ENCODE peak calls at places on chromosomes 6 and 20, in seven cellular contexts. L is HCT116, F is K562, I is SK-N-SH, K is H1, D is HepG2, A is GM12878. H is an unnamed sample.

GRCh38 chr6:90005048-90005827 is 111.0 kb downstream of the GJA10 start:
- DNase-seq in K (no peak), I (no peak), F (no peak), D (no peak), L (no peak), A (no peak), H (no peak)

GRCh38 chr6:116596815-116597214 is 19.5 kb upstream of the RSPH4A start:
- DNase-seq in I (no peak), K (no peak), A (no peak), D (peak), F (peak), L (no peak), H (no peak)

GRCh38 chr6:96963809-96964208 is 39.3 kb downstream of the KLHL32 start:
- DNase-seq in I (no peak), D (no peak), F (no peak), K (no peak), L (no peak), A (no peak), H (no peak)

GRCh38 chr6:13593720-13594119 is 19.3 kb downstream of the SIRT5 start:
- DNase-seq in L (no peak), I (no peak), D (no peak), F (no peak), A (no peak), K (no peak), H (no peak)

GRCh38 chr6:27777126-27777525 is 135.1 kb downstream of the OR2B2 start:
- DNase-seq in K (no peak), F (no peak), I (no peak), L (no peak), A (no peak), D (no peak), H (no peak)

GRCh38 chr20:49353348-49353747 is 75.5 kb upstream of the ZNFX1 start:
- DNase-seq in A (no peak), L (no peak), D (no peak), I (no peak), K (no peak), F (no peak), H (no peak)

GRCh38 chr20:60022849-60023248 is 64.6 kb downstream of the CDH26 start:
- DNase-seq in D (no peak), I (no peak), A (no peak), F (no peak), L (no peak), K (no peak), H (no peak)

GRCh38 chr6:31780507-31781243 is 3.5 kb upstream of the VWA7 start:
- DNase-seq in D (no peak), A (no peak), K (no peak), F (no peak), L (no peak), I (peak), H (no peak)

GRCh38 chr6:108168501-108168979 is 2.7 kb downstream of the NR2E1 start:
- DNase-seq in K (no peak), A (no peak), D (peak), I (peak), F (no peak), L (no peak), H (no peak)

GRCh38 chr6:122730775-122731386 is 48.6 kb upstream of the FABP7 start:
- DNase-seq in D (peak), F (no peak), L (no peak), I (peak), K (no peak), A (no peak), H (peak)

GRCh38 chr6:73085362-73085975 is 139.8 kb downstream of the KHDC1L start:
- DNase-seq in F (no peak), A (peak), L (no peak), I (no peak), K (no peak), D (no peak), H (no peak)

GRCh38 chr6:21984551-21984950 is 312.3 kb downstream of the PRL start:
- DNase-seq in K (no peak), L (no peak), F (no peak), D (no peak), A (no peak), I (peak), H (no peak)

GRCh38 chr6:120354452-120355098 is 979.7 kb downstream of the TBC1D32 start:
- DNase-seq in D (no peak), I (no peak), L (no peak), F (no peak), A (peak), K (no peak), H (no peak)

GRCh38 chr6:8530775-8531435 is 95.6 kb upstream of the SLC35B3 start:
- DNase-seq in D (no peak), I (peak), A (no peak), F (no peak), L (no peak), K (no peak), H (no peak)

GRCh38 chr6:133863228-133863627 is 25.7 kb upstream of the TCF21 start:
- DNase-seq in A (no peak), L (no peak), I (no peak), F (no peak), K (no peak), D (no peak), H (no peak)

GRCh38 chr6:39224058-39224457 is 5.2 kb downstream of the KCNK5 start:
- DNase-seq in L (no peak), A (no peak), I (no peak), F (no peak), K (no peak), D (no peak), H (no peak)

GRCh38 chr20:49377326-49377725 is 99.5 kb upstream of the ZNFX1 start:
- DNase-seq in K (no peak), F (no peak), D (no peak), A (no peak), I (peak), L (no peak), H (no peak)

GRCh38 chr6:155085582-155086253 is 90.6 kb downstream of the TIAM2 start:
- DNase-seq in K (no peak), L (peak), D (peak), A (no peak), F (peak), I (no peak), H (no peak)

GRCh38 chr6:42783177-42783875 is 1.5 kb downstream of the BICRAL start:
- DNase-seq in I (peak), F (peak), A (no peak), L (no peak), D (peak), K (no peak), H (peak)

GRCh38 chr6:42782689-42783176 is 881 bp downstream of the BICRAL start:
- DNase-seq in L (peak), A (no peak), K (no peak), D (peak), I (peak), F (peak), H (peak)

GRCh38 chr6:42781811-42782688 is at the start of gene BICRAL:
- DNase-seq in D (peak), L (peak), I (peak), F (peak), A (no peak), K (no peak), H (peak)

GRCh38 chr6:42779521-42779920 is 2.3 kb upstream of the BICRAL start:
- DNase-seq in L (no peak), I (no peak), F (no peak), K (no peak), A (no peak), D (no peak), H (no peak)

GRCh38 chr6:42781546-42781810 is 374 bp upstream of the BICRAL start:
- DNase-seq in I (peak), A (no peak), D (no peak), F (peak), K (no peak), L (no peak), H (no peak)
- TF ChIP-seq JUND in I (no peak), A (no peak), D (no peak), F (no peak), K (no peak), L (no peak), H (no peak)

GRCh38 chr6:30511147-30511546 is 21.8 kb downstream of the HLA-E start:
- DNase-seq in D (no peak), L (no peak), A (no peak), I (no peak), F (no peak), K (no peak), H (no peak)

GRCh38 chr6:30510419-30510818 is 21.1 kb downstream of the HLA-E start:
- DNase-seq in A (no peak), F (no peak), K (no peak), L (no peak), I (no peak), D (no peak), H (no peak)

GRCh38 chr6:30507849-30508843 is 18.8 kb downstream of the HLA-E start:
- DNase-seq in L (no peak), D (no peak), F (peak), K (no peak), A (no peak), I (no peak), H (no peak)

GRCh38 chr6:30513451-30513850 is 24.1 kb downstream of the HLA-E start:
- DNase-seq in F (no peak), D (no peak), K (no peak), A (no peak), L (no peak), I (no peak), H (no peak)

GRCh38 chr6:30508890-30509736 is 19.8 kb downstream of the HLA-E start:
- DNase-seq in I (no peak), L (no peak), K (no peak), D (no peak), A (peak), F (peak), H (no peak)
- TF ChIP-seq JUND in I (no peak), L (no peak), K (no peak), D (no peak), A (no peak), F (no peak), H (no peak)

DNA sequence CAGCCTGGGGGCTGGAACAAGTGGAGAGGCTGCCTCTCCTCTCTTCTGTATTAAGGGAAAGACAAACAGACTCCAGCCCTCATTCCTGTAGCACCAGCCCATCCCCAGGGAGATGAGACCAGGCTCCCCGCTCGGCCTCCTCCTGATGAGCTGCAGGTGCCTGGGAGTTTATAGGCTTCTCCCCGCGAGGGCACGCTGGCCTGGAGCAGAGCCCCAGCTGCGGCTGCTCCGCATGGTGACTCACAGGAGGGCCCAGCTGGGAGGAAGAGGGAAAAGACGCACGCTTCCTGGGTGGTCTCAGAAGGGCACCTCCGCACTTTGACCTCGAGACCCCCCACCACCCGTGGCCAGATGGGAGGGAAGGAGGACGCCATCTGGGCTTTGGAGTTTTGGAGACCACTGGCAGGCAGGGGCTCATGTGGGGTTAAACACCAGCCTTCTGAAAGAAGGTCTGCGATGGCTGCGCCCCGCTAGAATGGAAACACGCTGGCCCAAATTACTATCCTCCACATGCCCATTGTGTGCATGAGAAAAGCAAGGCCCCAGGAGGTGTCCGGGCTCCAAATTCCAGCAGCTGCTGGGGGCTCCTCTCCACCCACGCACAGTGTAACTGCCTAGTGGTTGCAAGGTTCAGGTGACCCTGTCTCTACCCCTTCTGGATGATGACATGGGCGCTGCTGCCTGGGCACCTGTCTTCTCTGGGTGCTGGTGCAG is 67.9 kb downstream of the BMP7 start:
- DNase-seq in A (no peak), L (no peak), F (no peak), K (no peak), D (no peak), I (no peak), H (no peak)
- TF ChIP-seq JUND in A (no peak), L (no peak), F (no peak), K (no peak), D (no peak), I (no peak), H (no peak)

DNA sequence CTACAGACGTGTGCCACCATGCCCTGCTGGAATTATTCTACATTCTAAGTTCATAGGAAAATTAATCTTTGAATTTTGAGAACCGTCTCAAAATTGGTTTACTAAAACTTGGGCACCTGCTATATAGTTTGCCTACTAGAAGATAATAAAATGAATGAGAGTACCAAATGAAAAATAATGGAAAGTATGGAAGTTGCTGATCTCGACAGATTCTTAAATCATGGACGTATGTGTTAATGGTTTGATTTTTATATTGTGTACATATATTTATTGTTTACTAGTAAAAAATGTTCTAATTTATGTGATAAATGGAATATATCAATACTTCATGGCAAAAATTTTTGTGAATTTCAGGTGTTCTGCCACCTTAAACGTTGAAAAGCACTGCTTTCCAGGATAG is 60.0 kb downstream of the KIZ start:
- DNase-seq in F (no peak), K (no peak), A (no peak), L (no peak), D (no peak), I (no peak), H (no peak)
- TF ChIP-seq JUND in F (no peak), K (no peak), A (no peak), L (no peak), D (no peak), I (no peak), H (no peak)

GRCh38 chr6:69138173-69138572 is 503.1 kb downstream of the ADGRB3 start:
- DNase-seq in K (no peak), I (no peak), D (no peak), A (no peak), F (no peak), L (no peak), H (no peak)
- TF ChIP-seq JUND in K (no peak), I (no peak), D (no peak), A (no peak), F (no peak), L (no peak), H (no peak)

GRCh38 chr6:17081860-17082508 is 19.9 kb upstream of the STMND1 start:
- DNase-seq in K (no peak), F (no peak), D (no peak), I (no peak), L (no peak), A (no peak), H (no peak)
- TF ChIP-seq JUND in K (no peak), F (no peak), D (no peak), I (no peak), L (no peak), A (no peak), H (no peak)

DNA sequence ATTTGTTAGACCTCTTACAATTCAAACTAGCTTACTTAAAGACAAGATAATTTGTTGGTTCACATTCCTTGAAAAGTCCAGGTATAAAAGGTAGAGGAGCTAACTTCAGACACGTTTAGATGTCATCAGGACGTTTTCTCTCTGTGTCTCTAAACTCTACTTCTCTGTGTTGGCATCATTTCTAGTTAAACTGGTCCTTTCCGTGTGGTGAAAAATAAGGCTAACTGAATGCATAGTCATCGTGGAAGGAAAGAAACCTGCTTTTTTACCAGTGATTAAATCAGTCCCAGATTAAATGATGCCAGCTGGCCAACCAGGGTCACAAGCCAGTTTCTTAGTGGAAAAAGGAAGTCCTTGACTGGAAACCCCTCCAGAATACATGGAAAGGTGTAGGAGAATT is 168.4 kb upstream of the AHI1 start:
- DNase-seq in D (no peak), A (no peak), I (no peak), K (no peak), L (no peak), F (no peak), H (peak)
- TF ChIP-seq JUND in D (no peak), A (no peak), I (no peak), K (no peak), L (no peak), F (no peak), H (no peak)

DNA sequence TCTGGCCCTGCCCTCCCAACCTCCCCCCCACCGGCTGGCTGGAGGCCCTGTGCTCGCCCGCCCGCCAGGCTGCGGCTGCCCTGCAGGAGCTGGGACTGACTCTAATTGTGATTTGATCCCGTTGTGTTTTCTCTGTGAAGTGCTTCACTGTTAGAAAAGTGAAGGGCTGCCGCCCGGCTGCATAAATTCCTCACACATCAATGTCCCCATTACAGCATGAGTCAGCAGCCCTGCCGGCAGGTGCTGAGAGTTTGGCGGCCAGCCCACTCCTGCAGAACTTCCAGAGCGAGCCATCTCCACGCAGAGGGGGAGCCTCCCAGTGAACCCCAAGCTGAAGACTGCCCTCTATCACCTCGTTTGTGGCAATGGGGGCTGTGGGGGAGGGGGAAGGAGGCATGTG is 137.9 kb downstream of the DLL1 start:
- DNase-seq in F (peak), K (peak), I (no peak), L (peak), D (peak), A (no peak), H (peak)
- TF ChIP-seq JUND in F (peak), K (peak), I (no peak), L (no peak), D (no peak), A (no peak), H (no peak)

DNA sequence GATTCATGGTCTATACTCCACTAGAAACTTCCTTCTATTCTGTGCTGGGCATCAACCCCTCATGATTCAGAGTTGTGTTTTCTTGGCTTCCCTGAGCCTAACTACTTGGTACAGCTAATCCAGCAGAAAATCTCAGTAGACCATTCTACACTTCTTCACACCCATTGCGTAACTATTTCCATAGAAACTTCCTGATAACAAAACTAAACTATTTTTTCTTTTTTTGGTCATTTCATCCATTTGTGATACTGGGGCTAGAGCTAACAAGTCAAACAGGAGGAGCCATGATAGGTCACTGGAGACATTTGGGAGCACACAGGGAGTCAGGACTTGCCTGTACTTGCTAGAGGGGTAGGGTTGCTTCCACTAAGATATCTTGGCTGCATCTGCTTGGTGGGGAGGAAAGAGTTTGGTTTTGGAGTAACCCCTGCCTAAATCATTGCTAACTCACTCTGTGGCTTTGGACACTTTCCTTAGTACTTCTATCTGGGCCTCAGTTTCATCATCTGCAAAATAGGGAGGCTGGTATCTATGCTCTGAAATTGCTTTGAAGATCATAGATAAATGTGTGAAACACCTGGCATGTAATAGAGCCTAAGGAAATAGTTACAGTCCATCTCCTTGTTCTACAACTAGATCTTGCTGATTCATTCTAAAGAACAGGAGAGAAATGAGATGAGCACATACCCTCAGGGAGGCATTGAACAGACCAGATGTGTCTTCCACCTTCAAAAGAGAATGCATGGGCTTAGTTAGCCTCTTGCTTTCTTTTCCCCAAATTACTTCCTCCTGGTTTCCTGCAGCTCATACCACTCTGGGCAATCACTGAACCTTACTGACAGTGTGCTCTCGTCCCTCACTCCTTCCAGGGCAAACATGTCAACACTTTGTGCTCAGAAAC is 127.9 kb upstream of the ADGRF1 start:
- DNase-seq in A (no peak), I (no peak), F (no peak), L (no peak), D (no peak), K (no peak), H (no peak)
- TF ChIP-seq JUND in A (no peak), I (no peak), F (no peak), L (no peak), D (no peak), K (no peak), H (no peak)

DNA sequence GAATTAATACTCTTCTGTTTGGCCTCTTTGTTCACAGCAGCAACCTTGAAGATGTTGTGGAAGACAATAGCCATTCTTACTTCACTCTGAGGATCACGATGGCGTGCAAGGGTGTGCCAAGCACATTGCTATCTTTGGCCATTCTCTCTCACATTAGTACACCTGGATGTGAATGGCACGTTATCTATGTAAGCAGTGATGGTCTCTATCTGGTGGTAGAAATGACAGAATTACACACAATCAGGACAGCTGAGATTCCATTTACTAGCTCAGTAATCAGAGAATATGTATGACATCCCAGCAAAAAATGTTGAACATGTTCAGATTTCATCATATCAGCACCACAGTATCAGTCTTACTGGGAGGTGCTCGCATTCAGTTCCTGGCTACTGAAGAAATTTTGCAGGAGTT is 116.2 kb downstream of the LCA5 start:
- DNase-seq in I (no peak), F (no peak), D (no peak), A (no peak), K (no peak), L (no peak), H (no peak)
- TF ChIP-seq JUND in I (no peak), F (no peak), D (no peak), A (no peak), K (no peak), L (no peak), H (no peak)

H was measured in T47D.